ENCODE peak calls at places on chromosomes 3 and 15, in ten cellular contexts. H, T, C, Q, Y, N, V, L, W and G are unnamed samples. For H3K4me1, the result is how much of the 10 kb centered on the place peaks cover.

GRCh38 chr3:48013288-48013980 is 2.8 kb downstream of the MAP4 start:
- DNase-seq in H (peak), T (no peak), C (no peak), Q (peak), Y (no peak), N (peak), V (no peak), L (no peak), W (no peak), G (no peak)

GRCh38 chr15:80613762-80614365 is 81.2 kb upstream of the ABHD17C start:
- DNase-seq in H (no peak), T (no peak), C (peak), Q (no peak), Y (no peak), N (no peak), V (no peak), L (no peak), W (no peak), G (no peak)

GRCh38 chr3:99720985-99721632 is 82.7 kb downstream of the COL8A1 start:
- DNase-seq in H (no peak), T (no peak), C (no peak), Q (no peak), Y (no peak), N (no peak), V (peak), L (no peak), W (no peak), G (no peak)

GRCh38 chr3:100796556-100796955 is 87.3 kb downstream of the TFG start:
- DNase-seq in H (peak), T (no peak), C (peak), Q (no peak), Y (no peak), N (no peak), V (no peak), L (no peak), W (no peak), G (no peak)

GRCh38 chr3:70805044-70805732 is 492.8 kb upstream of the MDFIC2 start:
- DNase-seq in H (no peak), T (no peak), C (no peak), Q (no peak), Y (no peak), N (no peak), V (no peak), L (no peak), W (no peak), G (no peak)

GRCh38 chr3:99962703-99963102 is 145.0 kb downstream of the CMSS1 start:
- DNase-seq in H (no peak), T (no peak), C (no peak), Q (no peak), Y (no peak), N (no peak), V (no peak), L (no peak), W (no peak), G (no peak)

GRCh38 chr15:89041507-89041906 is 46.7 kb upstream of the ABHD2 start:
- DNase-seq in H (no peak), T (no peak), C (no peak), Q (no peak), Y (no peak), N (no peak), V (peak), L (no peak), W (no peak), G (no peak)

GRCh38 chr3:49601358-49602048 is 47.2 kb downstream of the BSN start:
- DNase-seq in H (no peak), T (no peak), C (no peak), Q (no peak), Y (no peak), N (no peak), V (no peak), L (no peak), W (no peak), G (no peak)

GRCh38 chr15:60212536-60212935 is 185.2 kb downstream of the ANXA2 start:
- DNase-seq in H (peak), T (no peak), C (peak), Q (no peak), Y (no peak), N (no peak), V (no peak), L (no peak), W (no peak), G (peak)

GRCh38 chr3:69012836-69013255 is 638 bp downstream of the EOGT start:
- DNase-seq in H (peak), T (no peak), C (peak), Q (peak), Y (peak), N (peak), V (peak), L (no peak), W (no peak), G (peak)

GRCh38 chr3:46948830-46949671 is 27.5 kb downstream of the CCDC12 start:
- DNase-seq in H (no peak), T (no peak), C (peak), Q (peak), Y (no peak), N (peak), V (peak), L (no peak), W (no peak), G (no peak)

GRCh38 chr15:81752149-81752942 is 293.5 kb downstream of the MEX3B start:
- DNase-seq in H (peak), T (peak), C (no peak), Q (peak), Y (peak), N (peak), V (no peak), L (no peak), W (no peak), G (peak)

GRCh38 chr15:59545573-59545972 is 66.0 kb upstream of the GCNT3 start:
- DNase-seq in H (peak), T (no peak), C (no peak), Q (no peak), Y (no peak), N (no peak), V (no peak), L (no peak), W (no peak), G (no peak)

GRCh38 chr3:41073190-41073589 is 126.1 kb upstream of the CTNNB1 start:
- DNase-seq in H (no peak), T (no peak), C (no peak), Q (no peak), Y (no peak), N (no peak), V (no peak), L (no peak), W (no peak), G (peak)

GRCh38 chr3:52028572-52028971 is 27.8 kb downstream of the DUSP7 start:
- DNase-seq in H (no peak), T (no peak), C (no peak), Q (no peak), Y (peak), N (peak), V (no peak), L (no peak), W (no peak), G (no peak)

GRCh38 chr15:38002883-38003477 is 68.5 kb downstream of the TMCO5A start:
- DNase-seq in H (peak), T (no peak), C (peak), Q (peak), Y (peak), N (peak), V (peak), L (no peak), W (no peak), G (peak)

GRCh38 chr3:157029365-157029790 is 130.6 kb downstream of the CCNL1 start:
- DNase-seq in H (no peak), T (no peak), C (no peak), Q (no peak), Y (no peak), N (no peak), V (no peak), L (no peak), W (no peak), G (no peak)

GRCh38 chr15:35546581-35547381 is 816 bp upstream of the DPH6 start:
- DNase-seq in H (no peak), T (no peak), C (peak), Q (no peak), Y (peak), N (peak), V (no peak), L (no peak), W (no peak), G (no peak)

GRCh38 chr3:119700269-119700919 is 2.4 kb upstream of the CFAP91 start:
- DNase-seq in H (no peak), T (no peak), C (no peak), Q (no peak), Y (no peak), N (no peak), V (no peak), L (no peak), W (no peak), G (no peak)

GRCh38 chr15:27770769-27771554 is 328.2 kb downstream of the OCA2 start:
- DNase-seq in H (no peak), T (no peak), C (no peak), Q (no peak), Y (no peak), N (no peak), V (no peak), L (no peak), W (no peak), G (no peak)

GRCh38 chr3:187713504-187713903 is 11.1 kb upstream of the RTP2 start:
- DNase-seq in H (no peak), T (no peak), C (peak), Q (no peak), Y (peak), N (no peak), V (no peak), L (no peak), W (no peak), G (no peak)

GRCh38 chr15:36407647-36408046 is 171.8 kb upstream of the CDIN1 start:
- DNase-seq in H (no peak), T (no peak), C (no peak), Q (no peak), Y (no peak), N (no peak), V (no peak), L (no peak), W (no peak), G (no peak)

GRCh38 chr3:8110966-8111798 is 390.4 kb upstream of the LMCD1 start:
- DNase-seq in H (peak), T (peak), C (peak), Q (peak), Y (peak), N (peak), V (no peak), L (peak), W (no peak), G (peak)

GRCh38 chr15:65055201-65055870 is 10.1 kb downstream of the SLC51B start:
- DNase-seq in H (no peak), T (no peak), C (no peak), Q (peak), Y (peak), N (no peak), V (no peak), L (no peak), W (peak), G (no peak)

GRCh38 chr15:52069559-52069958 is 43.0 kb downstream of the BCL2L10 start:
- DNase-seq in H (no peak), T (no peak), C (no peak), Q (peak), Y (no peak), N (no peak), V (no peak), L (no peak), W (no peak), G (no peak)

GRCh38 chr15:32790352-32790999 is 72.7 kb downstream of the GREM1 start:
- DNase-seq in H (no peak), T (no peak), C (no peak), Q (no peak), Y (no peak), N (no peak), V (no peak), L (no peak), W (no peak), G (no peak)

GRCh38 chr15:76584868-76585572 is 248.4 kb downstream of the ISL2 start:
- DNase-seq in H (no peak), T (no peak), C (no peak), Q (no peak), Y (no peak), N (no peak), V (no peak), L (no peak), W (no peak), G (no peak)

GRCh38 chr3:143551790-143552189 is 296.5 kb downstream of the SLC9A9 start:
- DNase-seq in H (no peak), T (no peak), C (no peak), Q (no peak), Y (no peak), N (no peak), V (no peak), L (no peak), W (no peak), G (no peak)

GRCh38 chr3:53247619-53248018 is 8.2 kb downstream of the TKT start:
- DNase-seq in H (no peak), T (no peak), C (no peak), Q (no peak), Y (no peak), N (no peak), V (no peak), L (no peak), W (no peak), G (no peak)

GRCh38 chr3:188349276-188349962 is 195.5 kb downstream of the LPP start:
- DNase-seq in H (peak), T (no peak), C (peak), Q (no peak), Y (no peak), N (no peak), V (no peak), L (no peak), W (no peak), G (peak)

GRCh38 chr3:172709776-172710708 is 825 bp downstream of the NCEH1 start:
- DNase-seq in H (peak), T (peak), C (peak), Q (peak), Y (peak), N (peak), V (peak), L (no peak), W (peak), G (peak)

GRCh38 chr15:58043192-58043903 is 22.2 kb downstream of the ALDH1A2 start:
- DNase-seq in H (peak), T (no peak), C (peak), Q (peak), Y (peak), N (peak), V (no peak), L (peak), W (no peak), G (peak)

GRCh38 chr3:107790612-107791011 is 267.9 kb downstream of the BBX start:
- DNase-seq in H (no peak), T (no peak), C (no peak), Q (no peak), Y (no peak), N (no peak), V (no peak), L (no peak), W (no peak), G (no peak)

GRCh38 chr3:41477399-41478014 is 278.2 kb downstream of the CTNNB1 start:
- DNase-seq in H (no peak), T (no peak), C (no peak), Q (no peak), Y (no peak), N (no peak), V (no peak), L (no peak), W (no peak), G (no peak)

GRCh38 chr3:167754049-167754448 is 18.5 kb downstream of the SERPINI1 start:
- DNase-seq in H (no peak), T (no peak), C (no peak), Q (no peak), Y (no peak), N (no peak), V (no peak), L (no peak), W (no peak), G (no peak)

GRCh38 chr3:167749728-167750127 is 14.2 kb downstream of the SERPINI1 start:
- DNase-seq in H (no peak), T (no peak), C (no peak), Q (no peak), Y (no peak), N (no peak), V (no peak), L (no peak), W (no peak), G (no peak)

GRCh38 chr3:167749209-167749608 is 13.7 kb downstream of the SERPINI1 start:
- DNase-seq in H (no peak), T (no peak), C (no peak), Q (no peak), Y (no peak), N (no peak), V (no peak), L (no peak), W (no peak), G (no peak)

GRCh38 chr3:167750273-167750971 is 14.9 kb downstream of the SERPINI1 start:
- DNase-seq in H (no peak), T (no peak), C (no peak), Q (no peak), Y (no peak), N (no peak), V (no peak), L (no peak), W (no peak), G (no peak)
- H3K4me1 ChIP-seq in H (under half), T (under half), C (under half), Q (under half), Y (under half), N (under half), V (under half), L (under half), W (under half), G (under half)

GRCh38 chr15:93266291-93266690 is 177.3 kb upstream of the RGMA start:
- DNase-seq in H (no peak), T (no peak), C (no peak), Q (no peak), Y (no peak), N (no peak), V (no peak), L (no peak), W (no peak), G (no peak)
- H3K27ac ChIP-seq in H (no peak), T (no peak), C (no peak), Q (no peak), Y (no peak), N (no peak), V (no peak), L (no peak), W (no peak), G (no peak)

DNA sequence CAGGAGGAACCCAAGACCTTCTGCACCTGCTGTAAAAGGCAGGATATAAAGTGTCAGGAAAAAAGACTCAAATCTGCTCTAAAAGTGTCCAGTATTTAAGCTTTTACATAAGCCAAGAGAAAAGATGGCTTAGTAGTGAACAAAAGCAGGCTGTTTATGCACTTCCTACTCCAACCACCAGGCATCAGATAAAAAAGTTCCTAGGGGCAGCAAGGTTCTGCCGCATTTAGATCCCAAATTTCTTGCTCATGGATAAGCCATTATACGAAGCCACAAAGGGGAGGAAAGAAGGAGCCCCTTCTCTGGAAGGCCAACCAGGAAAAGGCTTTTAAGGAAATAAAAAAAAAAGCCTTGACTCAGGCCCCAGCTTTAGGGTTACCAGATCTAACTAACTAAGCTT is 10.6 kb upstream of the SLC9C1 start:
- DNase-seq in H (peak), T (no peak), C (peak), Q (no peak), Y (no peak), N (no peak), V (no peak), L (no peak), W (no peak), G (peak)
- TF ChIP-seq CTCF in H (peak), T (peak), C (peak), Q (peak), Y (no peak), N (no peak), V (peak), L (peak), W (peak), G (peak)

GRCh38 chr3:32880225-32880624 is 62.4 kb downstream of the TRIM71 start:
- DNase-seq in H (no peak), T (no peak), C (no peak), Q (no peak), Y (no peak), N (no peak), V (no peak), L (no peak), W (no peak), G (no peak)
- H3K4me1 ChIP-seq in H (under half), T (under half), C (half or more), Q (under half), Y (under half), N (under half), V (under half), L (under half), W (under half), G (under half)

DNA sequence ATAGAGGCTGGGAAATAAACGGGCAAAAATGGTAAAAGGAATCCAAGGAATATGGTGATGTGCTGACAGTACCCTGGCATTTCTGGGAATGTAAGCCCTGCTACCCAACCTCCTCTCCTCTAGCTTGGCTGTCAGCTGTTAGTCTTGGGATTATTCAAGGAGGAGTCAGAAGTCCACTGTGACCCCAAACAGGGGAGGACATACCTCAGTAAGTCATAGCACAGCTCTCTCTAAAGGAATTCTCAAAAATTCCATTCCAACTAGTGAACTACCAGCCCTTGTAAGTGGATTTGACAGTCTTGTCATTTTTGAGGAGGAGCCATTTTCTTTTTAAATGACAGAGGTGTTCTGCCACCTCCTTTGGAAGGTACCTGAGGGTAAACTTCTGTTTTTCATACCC is 207.5 kb downstream of the PDCD6IP start:
- DNase-seq in H (no peak), T (no peak), C (no peak), Q (no peak), Y (no peak), N (no peak), V (no peak), L (no peak), W (no peak), G (no peak)
- H3K27ac ChIP-seq in H (no peak), T (no peak), C (no peak), Q (no peak), Y (no peak), N (no peak), V (no peak), L (no peak), W (no peak), G (no peak)

GRCh38 chr3:169340055-169340454 is 323.5 kb downstream of the MECOM start:
- DNase-seq in H (no peak), T (no peak), C (no peak), Q (no peak), Y (no peak), N (no peak), V (no peak), L (no peak), W (no peak), G (no peak)

GRCh38 chr3:169344465-169344864 is 319.0 kb downstream of the MECOM start:
- DNase-seq in H (no peak), T (no peak), C (no peak), Q (no peak), Y (no peak), N (no peak), V (no peak), L (no peak), W (no peak), G (no peak)

GRCh38 chr3:169345662-169346331 is 317.7 kb downstream of the MECOM start:
- DNase-seq in H (no peak), T (no peak), C (no peak), Q (no peak), Y (no peak), N (no peak), V (no peak), L (no peak), W (no peak), G (no peak)

GRCh38 chr3:169339386-169339785 is 324.1 kb downstream of the MECOM start:
- DNase-seq in H (no peak), T (no peak), C (no peak), Q (no peak), Y (no peak), N (no peak), V (no peak), L (no peak), W (no peak), G (no peak)

GRCh38 chr3:169342652-169343051 is 320.9 kb downstream of the MECOM start:
- DNase-seq in H (peak), T (no peak), C (peak), Q (no peak), Y (no peak), N (no peak), V (no peak), L (no peak), W (no peak), G (no peak)
- TF ChIP-seq CTCF in H (peak), T (no peak), C (peak), Q (no peak), Y (no peak), N (no peak), V (no peak), L (no peak), W (no peak), G (peak)